ENCODE peak calls at places on chromosome 4, in nine cellular contexts. F is A549, L is suprapubic skin, T is stomach, A is SK-N-SH, I is tibial nerve, M is esophagus muscularis mucosa, D is ovary, P is upper lobe of left lung. Z is an unnamed sample.

GRCh38 chr4:74474345-74475099 is 29.6 kb downstream of the AREG start:
- DNase-seq in D (no peak), M (no peak), F (no peak), A (no peak), I (no peak), P (no peak), L (no peak), T (no peak), Z (no peak)

GRCh38 chr4:1992468-1993168 is 16.2 kb downstream of the NELFA start:
- DNase-seq in F (no peak), P (peak), D (peak), T (no peak), L (no peak), A (peak), I (no peak), M (no peak), Z (no peak)

GRCh38 chr4:48194986-48195773 is 61.1 kb upstream of the TXK start:
- DNase-seq in A (peak), I (no peak), P (no peak), T (no peak), D (no peak), L (no peak), M (no peak), F (no peak), Z (no peak)

GRCh38 chr4:106063009-106063408 is 167.7 kb downstream of the NPNT start:
- DNase-seq in F (no peak), M (no peak), A (no peak), L (no peak), T (no peak), D (no peak), P (no peak), I (no peak), Z (no peak)

GRCh38 chr4:176778491-176778890 is 14.2 kb downstream of the VEGFC start:
- DNase-seq in A (no peak), T (no peak), D (no peak), I (no peak), F (peak), L (peak), P (no peak), M (no peak), Z (no peak)

GRCh38 chr4:61431131-61431530 is 231.0 kb downstream of the ADGRL3 start:
- DNase-seq in I (no peak), L (no peak), F (no peak), M (no peak), A (no peak), D (no peak), T (no peak), P (no peak), Z (no peak)

GRCh38 chr4:117983541-117984451 is 50.5 kb upstream of the NDST3 start:
- DNase-seq in L (no peak), I (no peak), A (no peak), M (no peak), F (no peak), P (no peak), T (no peak), D (no peak), Z (no peak)

GRCh38 chr4:159860945-159861344 is 758.1 kb downstream of the RAPGEF2 start:
- DNase-seq in A (no peak), F (no peak), P (no peak), M (no peak), I (no peak), T (no peak), D (no peak), L (no peak), Z (no peak)

GRCh38 chr4:105196523-105197145 is 50.0 kb downstream of the TET2 start:
- DNase-seq in P (no peak), I (no peak), D (no peak), T (no peak), L (no peak), M (no peak), F (peak), A (no peak), Z (no peak)

GRCh38 chr4:2363056-2363719 is 55.3 kb downstream of the ZFYVE28 start:
- DNase-seq in L (no peak), P (no peak), M (no peak), F (no peak), T (peak), A (no peak), I (no peak), D (peak), Z (no peak)

GRCh38 chr4:10099521-10100325 is 16.9 kb downstream of the WDR1 start:
- DNase-seq in I (no peak), P (no peak), A (no peak), M (no peak), L (no peak), F (no peak), T (no peak), D (no peak), Z (no peak)

GRCh38 chr4:153065286-153065685 is 129.2 kb downstream of the FHDC1 start:
- DNase-seq in P (no peak), T (peak), I (no peak), D (no peak), F (no peak), A (no peak), M (no peak), L (no peak), Z (peak)
- H3K27ac ChIP-seq in P (no peak), T (peak), I (no peak), D (no peak), F (no peak), A (no peak), M (no peak), L (no peak), Z (peak)

GRCh38 chr4:147829401-147830101 is 97.7 kb downstream of the ARHGAP10 start:
- DNase-seq in F (no peak), I (no peak), L (no peak), P (no peak), A (no peak), D (peak), T (peak), M (no peak), Z (peak)
- TF ChIP-seq EP300 in F (no peak), I (peak), L (peak), P (peak), A (no peak), D (peak), T (peak), M (peak), Z (peak)

DNA sequence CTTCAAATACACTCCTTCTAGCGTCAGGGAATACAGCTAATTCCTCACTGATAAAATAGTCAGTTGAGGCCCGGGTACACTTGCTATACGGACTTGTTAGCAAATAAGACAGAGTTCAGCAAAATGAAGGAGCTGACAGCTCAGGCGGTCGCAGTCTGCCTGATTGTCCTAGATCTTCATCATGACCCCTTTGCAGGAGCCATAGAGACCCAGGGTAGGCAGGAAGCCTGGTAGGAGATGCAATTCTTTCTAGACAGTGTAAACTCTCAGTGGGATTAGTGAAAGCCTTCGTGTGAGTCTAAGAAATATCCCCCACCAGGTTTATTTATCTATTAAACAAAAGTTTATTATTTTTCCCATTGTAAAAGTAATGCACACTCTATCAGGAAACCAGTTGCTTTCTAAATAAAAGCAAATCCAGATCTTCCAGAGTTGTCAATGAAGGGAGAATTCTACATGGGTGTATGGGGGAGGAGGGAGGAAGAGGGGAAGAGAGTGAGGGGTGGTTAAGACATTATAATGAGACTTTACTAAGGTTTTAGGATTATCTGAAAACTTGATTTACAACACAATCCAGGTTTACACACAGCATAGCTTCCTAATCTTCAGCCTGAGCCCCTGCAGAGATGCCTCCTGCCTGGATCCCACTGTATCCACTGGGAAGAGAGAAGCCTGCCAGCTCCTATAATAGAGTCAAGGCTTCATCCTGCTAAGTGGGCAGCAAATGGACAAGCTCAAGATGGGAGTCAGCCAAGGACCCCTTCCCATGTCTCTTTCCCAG is 85.8 kb upstream of the KIT start:
- DNase-seq in L (no peak), D (no peak), T (no peak), I (no peak), P (no peak), A (no peak), F (no peak), M (peak), Z (no peak)
- H3K27ac ChIP-seq in L (no peak), D (no peak), T (no peak), I (no peak), P (no peak), A (no peak), F (no peak), M (no peak), Z (no peak)

GRCh38 chr4:6891436-6892170 is 18.0 kb upstream of the TBC1D14 start:
- DNase-seq in L (no peak), A (no peak), P (no peak), T (peak), M (no peak), F (peak), I (no peak), D (no peak), Z (no peak)
- TF ChIP-seq EP300 in L (no peak), A (no peak), P (no peak), T (no peak), M (no peak), F (no peak), I (no peak), D (no peak), Z (no peak)

GRCh38 chr4:15042529-15043167 is 40.4 kb downstream of the CPEB2 start:
- DNase-seq in I (no peak), A (no peak), L (no peak), P (no peak), T (no peak), M (no peak), D (no peak), F (no peak), Z (no peak)
- H3K27ac ChIP-seq in I (no peak), A (peak), L (no peak), P (no peak), T (no peak), M (peak), D (no peak), F (peak), Z (no peak)

GRCh38 chr4:147015531-147015930 is 69.9 kb upstream of the TTC29 start:
- DNase-seq in D (no peak), P (no peak), I (no peak), T (no peak), F (no peak), A (no peak), M (no peak), L (no peak), Z (no peak)

GRCh38 chr4:147025042-147025441 is 79.4 kb upstream of the TTC29 start:
- DNase-seq in M (no peak), F (no peak), D (no peak), P (no peak), T (no peak), A (no peak), I (no peak), L (no peak), Z (no peak)

GRCh38 chr4:147014946-147015345 is 69.3 kb upstream of the TTC29 start:
- DNase-seq in I (no peak), D (no peak), A (no peak), L (no peak), P (no peak), F (no peak), T (no peak), M (no peak), Z (no peak)

GRCh38 chr4:147017081-147017480 is 71.4 kb upstream of the TTC29 start:
- DNase-seq in P (no peak), L (no peak), I (no peak), D (no peak), F (no peak), M (no peak), A (no peak), T (no peak), Z (no peak)

DNA sequence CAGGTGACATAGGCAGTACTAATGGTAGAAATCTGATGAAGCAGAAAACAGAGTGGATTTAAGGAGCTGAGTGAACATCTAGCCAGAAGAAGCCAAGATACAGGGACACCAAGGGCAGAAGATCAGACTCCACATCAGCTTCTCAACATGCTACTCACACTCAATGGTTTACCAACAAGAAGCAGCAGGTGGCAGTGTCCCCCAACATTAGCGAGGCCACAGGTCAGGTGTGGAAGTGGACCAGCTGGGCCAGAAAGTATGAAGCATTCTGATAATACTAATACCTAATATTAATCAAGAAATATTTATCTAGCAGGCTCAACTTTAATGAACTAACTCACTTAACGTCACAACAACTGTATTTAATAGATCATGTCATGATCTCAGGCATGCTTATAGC is 73.4 kb upstream of the TTC29 start:
- DNase-seq in L (peak), A (peak), M (no peak), T (peak), P (no peak), I (peak), F (peak), D (no peak), Z (peak)
- TF ChIP-seq EP300 in L (no peak), A (no peak), M (no peak), T (no peak), P (no peak), I (no peak), F (no peak), D (no peak), Z (no peak)

DNA sequence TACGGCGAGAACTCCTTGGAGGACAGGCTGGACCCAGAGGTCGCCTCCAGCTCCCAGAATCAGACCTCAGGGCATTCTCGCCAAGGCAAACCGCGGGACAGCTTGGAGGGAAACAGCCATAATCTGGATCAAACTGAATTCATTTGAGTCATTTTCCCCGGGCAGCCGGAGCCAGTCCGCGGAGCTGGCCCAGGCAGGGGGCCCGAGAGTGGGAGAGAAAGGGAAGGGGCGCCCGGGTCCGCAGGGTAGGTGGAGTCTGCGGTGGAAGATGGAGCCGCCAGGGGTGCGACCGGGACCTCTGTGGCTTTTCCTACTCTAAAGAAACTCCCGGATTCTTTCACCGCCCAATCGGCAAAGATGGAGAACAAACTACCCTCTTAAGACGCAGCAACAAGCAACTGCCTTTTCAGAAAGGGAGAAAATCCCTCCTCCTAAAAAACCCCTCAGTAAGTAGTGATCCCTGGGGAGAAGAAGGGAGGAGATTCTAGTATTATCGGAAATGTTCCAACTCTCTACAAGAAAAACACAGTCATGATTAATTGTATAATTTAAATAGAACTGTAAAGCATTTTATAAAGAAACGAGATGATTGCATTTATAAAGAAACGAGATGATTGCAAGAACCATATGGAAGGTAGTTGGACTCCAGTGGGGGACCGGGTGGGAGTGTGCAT is 5.1 kb downstream of the NKX3-2 start:
- DNase-seq in D (no peak), T (no peak), I (no peak), L (no peak), M (no peak), P (peak), A (peak), F (no peak), Z (no peak)
- H3K27ac ChIP-seq in D (no peak), T (no peak), I (no peak), L (no peak), M (no peak), P (no peak), A (no peak), F (no peak), Z (peak)

GRCh38 chr4:116018831-116019230 is 905.4 kb upstream of the NDST4 start:
- DNase-seq in T (no peak), I (no peak), P (no peak), D (no peak), M (no peak), A (no peak), F (no peak), L (no peak), Z (no peak)

GRCh38 chr4:116020141-116020722 is 906.8 kb upstream of the NDST4 start:
- DNase-seq in F (peak), M (no peak), D (no peak), T (no peak), L (no peak), A (no peak), P (no peak), I (no peak), Z (no peak)

GRCh38 chr4:116015549-116015948 is 902.1 kb upstream of the NDST4 start:
- DNase-seq in D (no peak), M (no peak), T (no peak), L (no peak), I (no peak), P (no peak), A (no peak), F (no peak), Z (no peak)

GRCh38 chr4:116016201-116016600 is 902.8 kb upstream of the NDST4 start:
- DNase-seq in A (no peak), M (no peak), P (no peak), L (no peak), I (no peak), D (no peak), F (no peak), T (peak), Z (no peak)

DNA sequence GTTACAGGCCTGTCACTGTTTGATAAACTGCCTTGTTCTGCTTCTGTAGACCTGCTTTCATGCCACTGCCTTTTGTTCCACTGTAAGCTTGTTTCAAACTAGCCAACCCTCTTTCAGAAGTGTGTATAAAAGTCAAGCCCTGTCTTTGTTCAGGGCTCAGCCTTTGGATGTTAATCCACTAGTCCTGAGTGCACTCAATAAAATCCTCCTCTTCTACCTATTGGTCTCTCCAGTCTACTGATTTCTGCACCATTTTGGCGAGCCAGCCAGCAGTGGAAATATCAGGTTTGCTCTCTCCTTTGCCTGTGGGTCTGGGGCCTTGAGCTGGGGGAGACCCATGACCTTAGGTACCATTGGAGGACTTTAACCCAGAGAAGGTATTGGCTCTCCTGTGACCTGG is 901.6 kb upstream of the NDST4 start:
- DNase-seq in F (peak), I (no peak), P (no peak), T (no peak), A (no peak), D (no peak), M (no peak), L (no peak), Z (no peak)
- TF ChIP-seq EP300 in F (no peak), I (no peak), P (no peak), T (no peak), A (no peak), D (no peak), M (no peak), L (no peak), Z (no peak)

GRCh38 chr4:119029847-119030535 is 105.6 kb upstream of the MYOZ2 start:
- DNase-seq in L (no peak), D (no peak), P (no peak), M (no peak), T (no peak), A (no peak), I (no peak), F (no peak), Z (no peak)
- H3K27ac ChIP-seq in L (no peak), D (no peak), P (no peak), M (peak), T (peak), A (no peak), I (no peak), F (no peak), Z (peak)

GRCh38 chr4:123343400-123344060 is 53.1 kb upstream of the SPRY1 start:
- DNase-seq in L (no peak), P (no peak), I (no peak), M (no peak), D (no peak), T (no peak), F (no peak), A (no peak), Z (no peak)
- TF ChIP-seq EP300 in L (no peak), P (no peak), I (no peak), M (no peak), D (no peak), T (no peak), F (no peak), A (no peak), Z (no peak)